ENCODE peak calls at places on chromosome 22, in eight cellular contexts. P is lower leg skin; S is HS-27A; D is adipocyte; M is stimulated activated CD8-positive, alpha-beta memory T cell treated with anti-CD3 and anti-CD28 coated beads, Interleukin-15, amount 100 ng/mL, for 1 hour; A is GM04504; O is stimulated activated CD4-positive, alpha-beta T cell treated with anti-CD3 and anti-CD28 coated beads, Interleukin-1b, Interleukin-23, amount 100 ng/mL, for 1 hour; R is AG08396. F is an unnamed sample.
A peak's percentile ranks its signal among the peaks of the same experiment; 100 is the strongest.

GRCh38 chr22:20234760-20235452 is 33.2 kb downstream of the RTN4R start:
- DNase-seq in P (no peak), S (no peak), D (no peak), M (no peak), A (no peak), O (no peak), R (no peak), F (no peak)

GRCh38 chr22:50531546-50532352 is 1.9 kb upstream of the TYMP start:
- DNase-seq in P (peak; percentile 97), S (no peak), D (peak; percentile 83), M (peak; percentile 40), A (no peak), O (no peak), R (peak; percentile 85), F (peak; percentile 54)

GRCh38 chr22:40898850-40899357 is 37.0 kb upstream of the DNAJB7 start:
- DNase-seq in P (no peak), S (no peak), D (peak; percentile 82), M (no peak), A (peak; percentile 37), O (no peak), R (peak; percentile 40), F (peak; percentile 67)

GRCh38 chr22:39223091-39223710 is 21.6 kb downstream of the PDGFB start:
- DNase-seq in P (no peak), S (no peak), D (no peak), M (no peak), A (no peak), O (no peak), R (no peak), F (no peak)

GRCh38 chr22:38412435-38413084 is 42.4 kb downstream of the KCNJ4 start:
- DNase-seq in P (peak; percentile 82), S (no peak), D (no peak), M (no peak), A (no peak), O (peak; percentile 26), R (peak; percentile 79), F (no peak)

GRCh38 chr22:50526849-50527801 is 1.7 kb upstream of the SCO2 start:
- DNase-seq in P (peak; percentile 93), S (no peak), D (peak; percentile 29), M (no peak), A (no peak), O (no peak), R (no peak), F (peak; percentile 43)

GRCh38 chr22:40383905-40384304 is 13.5 kb downstream of the SGSM3 start:
- DNase-seq in P (no peak), S (no peak), D (peak; percentile 18), M (no peak), A (peak; percentile 44), O (no peak), R (no peak), F (peak; percentile 67)

GRCh38 chr22:33883961-33884808 is 36.1 kb downstream of the LARGE1 start:
- DNase-seq in P (no peak), S (no peak), D (no peak), M (no peak), A (no peak), O (no peak), R (no peak), F (no peak)

GRCh38 chr22:21873619-21874018 is 6.2 kb upstream of the MAPK1 start:
- DNase-seq in P (no peak), S (no peak), D (no peak), M (no peak), A (no peak), O (no peak), R (no peak), F (no peak)